ENCODE peak calls at places on chromosomes 11 and 22, in seven cellular contexts. X is adrenal gland, V is psoas muscle, F is cardiac fibroblast, D is ovary, B is Peyer's patch, W is Caco-2. Y is an unnamed sample.

GRCh38 chr11:20754957-20755356 is 85.6 kb downstream of the NELL1 start:
- DNase-seq in V (no peak), W (peak), X (no peak), F (no peak), D (no peak), B (no peak), Y (no peak)

GRCh38 chr11:96017872-96018271 is 94.0 kb upstream of the MTMR2 start:
- DNase-seq in X (no peak), V (no peak), B (no peak), W (no peak), D (no peak), F (no peak), Y (no peak)

GRCh38 chr11:73384871-73385692 is 8.9 kb downstream of the RELT start:
- DNase-seq in X (peak), B (peak), F (no peak), D (no peak), V (peak), W (no peak), Y (no peak)

GRCh38 chr22:47250995-47251765 is 488.7 kb downstream of the TBC1D22A start:
- DNase-seq in B (no peak), D (no peak), W (no peak), V (no peak), F (no peak), X (no peak), Y (no peak)

GRCh38 chr11:64251986-64252837 is 882 bp downstream of the PLCB3 start:
- DNase-seq in D (peak), V (peak), B (no peak), F (peak), X (no peak), W (peak), Y (no peak)

GRCh38 chr22:39444247-39444800 is 12.5 kb upstream of the MGAT3 start:
- DNase-seq in V (no peak), D (no peak), X (no peak), F (peak), W (no peak), B (no peak), Y (no peak)

GRCh38 chr11:102495161-102496042 is 35.1 kb downstream of the MMP7 start:
- DNase-seq in F (peak), X (peak), B (no peak), V (no peak), D (no peak), W (peak), Y (peak)

GRCh38 chr11:34667810-34668582 is 47.1 kb downstream of the EHF start:
- DNase-seq in X (no peak), W (peak), F (no peak), V (no peak), B (no peak), D (no peak), Y (no peak)

GRCh38 chr11:129191649-129192048 is 476 bp downstream of the ARHGAP32 start:
- DNase-seq in B (no peak), F (no peak), W (peak), V (no peak), D (no peak), X (no peak), Y (no peak)

GRCh38 chr22:41181349-41182241 is 23.5 kb upstream of the L3MBTL2 start:
- DNase-seq in D (no peak), F (peak), X (no peak), W (peak), V (no peak), B (no peak), Y (no peak)

GRCh38 chr22:48199667-48200066 is 1437.2 kb downstream of the TBC1D22A start:
- DNase-seq in X (no peak), B (no peak), D (no peak), W (no peak), F (no peak), V (no peak), Y (no peak)

GRCh38 chr11:99937330-99937729 is 749.8 kb upstream of the ARHGAP42 start:
- DNase-seq in D (no peak), F (no peak), W (no peak), V (no peak), X (no peak), B (no peak), Y (peak)

GRCh38 chr22:48797731-48798130 is 1029.9 kb downstream of the BRD1 start:
- DNase-seq in D (no peak), B (no peak), W (no peak), X (no peak), V (no peak), F (no peak), Y (no peak)

GRCh38 chr11:129790131-129790530 is 25.5 kb upstream of the TMEM45B start:
- DNase-seq in D (no peak), X (no peak), V (no peak), F (no peak), W (no peak), B (no peak), Y (no peak)

GRCh38 chr11:118241191-118242098 is 10.7 kb downstream of the MPZL3 start:
- DNase-seq in D (no peak), F (peak), B (no peak), X (peak), V (no peak), W (peak), Y (no peak)

GRCh38 chr11:877565-877964 is 33.0 kb downstream of the CHID1 start:
- DNase-seq in D (no peak), V (no peak), F (no peak), X (no peak), B (no peak), W (peak), Y (peak)

GRCh38 chr11:66595245-66595904 is 2.4 kb downstream of the CCS start:
- DNase-seq in D (peak), X (peak), B (peak), V (peak), W (no peak), F (peak), Y (no peak)

GRCh38 chr11:70137383-70137782 is 59.3 kb downstream of the ANO1 start:
- DNase-seq in F (no peak), W (no peak), D (no peak), X (no peak), B (no peak), V (no peak), Y (no peak)

GRCh38 chr11:121524233-121524631 is 71.5 kb upstream of the SORL1-AS1 start:
- DNase-seq in F (no peak), V (no peak), D (no peak), X (no peak), W (no peak), B (no peak), Y (no peak)

GRCh38 chr11:36122715-36123114 is 166.5 kb downstream of the COMMD9 start:
- DNase-seq in D (no peak), B (no peak), V (no peak), X (no peak), F (peak), W (no peak), Y (no peak)

GRCh38 chr22:19974935-19975706 is 33.5 kb upstream of the TXNRD2 start:
- DNase-seq in D (no peak), X (no peak), B (no peak), W (no peak), F (peak), V (no peak), Y (no peak)

GRCh38 chr11:47333526-47333845 is 19.0 kb downstream of the MYBPC3 start:
- DNase-seq in W (no peak), X (no peak), V (no peak), B (no peak), F (no peak), D (no peak), Y (no peak)

GRCh38 chr11:69123593-69124545 is 31.9 kb upstream of the SMIM38 start:
- DNase-seq in X (no peak), V (no peak), B (no peak), W (no peak), D (no peak), F (no peak), Y (no peak)
- TF ChIP-seq CTCF in X (no peak), V (no peak), B (no peak), W (peak), D (no peak), F (no peak), Y (no peak)

GRCh38 chr22:24157783-24158170 is 23.5 kb upstream of the SUSD2 start:
- DNase-seq in F (no peak), B (peak), V (no peak), D (no peak), X (no peak), W (no peak), Y (no peak)
- TF ChIP-seq CTCF in F (no peak), B (no peak), V (no peak), D (no peak), X (no peak), W (no peak), Y (no peak)

GRCh38 chr11:17876827-17877226 is 136.0 kb downstream of the SERGEF start:
- DNase-seq in X (no peak), D (no peak), V (no peak), W (no peak), B (no peak), F (no peak), Y (no peak)

GRCh38 chr11:17877886-17878285 is 135.0 kb downstream of the SERGEF start:
- DNase-seq in B (no peak), W (no peak), F (no peak), V (no peak), X (no peak), D (no peak), Y (no peak)

GRCh38 chr11:17875908-17876307 is 136.9 kb downstream of the SERGEF start:
- DNase-seq in W (no peak), D (no peak), X (no peak), F (no peak), V (no peak), B (no peak), Y (no peak)

DNA sequence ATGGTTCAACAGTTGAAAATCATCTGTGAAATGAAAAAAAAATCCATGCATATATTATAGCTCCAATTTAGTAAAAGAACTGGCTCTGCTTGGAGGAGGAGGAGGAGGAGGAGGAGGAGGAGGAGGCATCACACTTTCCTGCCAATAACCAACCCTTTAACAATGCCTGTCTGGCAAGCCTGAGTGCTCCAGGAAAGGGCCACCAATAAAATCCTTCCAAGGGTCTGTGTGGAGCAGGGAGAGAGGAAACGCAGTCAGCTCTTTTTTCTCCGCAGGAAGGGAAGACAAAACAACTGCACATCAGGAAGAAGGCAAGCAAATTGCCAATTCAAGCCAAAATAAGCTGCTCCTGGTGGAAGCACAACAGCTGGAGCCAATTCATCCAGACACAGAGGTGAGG is 139.0 kb downstream of the KCNC1 start:
- DNase-seq in B (no peak), W (no peak), V (no peak), D (no peak), F (no peak), X (no peak), Y (no peak)
- TF ChIP-seq CTCF in B (no peak), W (no peak), V (no peak), D (no peak), F (no peak), X (no peak), Y (no peak)

GRCh38 chr22:37750596-37751162 is 53.8 kb downstream of the TRIOBP start:
- DNase-seq in X (no peak), F (no peak), D (no peak), W (no peak), V (no peak), B (no peak), Y (no peak)

GRCh38 chr22:37749831-37750595 is 53.2 kb downstream of the TRIOBP start:
- DNase-seq in X (peak), V (no peak), D (no peak), F (peak), W (no peak), B (no peak), Y (no peak)

GRCh38 chr22:37748659-37749058 is 51.8 kb downstream of the TRIOBP start:
- DNase-seq in V (no peak), X (no peak), W (no peak), D (no peak), F (no peak), B (no peak), Y (no peak)

GRCh38 chr22:37747715-37748100 is 50.9 kb downstream of the TRIOBP start:
- DNase-seq in B (no peak), X (no peak), V (no peak), W (no peak), F (no peak), D (peak), Y (no peak)

DNA sequence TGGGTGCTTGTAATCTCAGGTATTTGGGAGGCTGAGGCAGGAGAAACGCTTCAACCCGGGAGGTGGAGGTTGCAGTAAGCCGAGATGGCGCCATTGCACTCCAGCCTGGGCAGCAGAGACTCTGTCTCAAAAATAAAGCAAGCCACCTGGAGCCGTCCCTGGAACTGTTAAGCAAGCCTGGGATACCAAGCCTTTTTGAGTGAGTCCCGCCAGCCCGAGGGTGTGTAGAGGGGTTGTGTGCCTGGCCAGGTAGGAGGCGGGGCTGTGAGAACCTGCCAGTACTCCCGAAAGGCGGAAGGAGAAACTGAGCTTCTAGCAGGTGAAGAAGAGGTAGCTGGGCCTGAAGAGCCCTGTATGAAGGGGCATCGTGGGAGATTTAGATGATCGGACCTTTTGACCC is 52.4 kb downstream of the TRIOBP start:
- DNase-seq in B (no peak), F (no peak), V (no peak), W (no peak), D (peak), X (no peak), Y (no peak)
- TF ChIP-seq CTCF in B (no peak), F (no peak), V (no peak), W (no peak), D (no peak), X (no peak), Y (no peak)

DNA sequence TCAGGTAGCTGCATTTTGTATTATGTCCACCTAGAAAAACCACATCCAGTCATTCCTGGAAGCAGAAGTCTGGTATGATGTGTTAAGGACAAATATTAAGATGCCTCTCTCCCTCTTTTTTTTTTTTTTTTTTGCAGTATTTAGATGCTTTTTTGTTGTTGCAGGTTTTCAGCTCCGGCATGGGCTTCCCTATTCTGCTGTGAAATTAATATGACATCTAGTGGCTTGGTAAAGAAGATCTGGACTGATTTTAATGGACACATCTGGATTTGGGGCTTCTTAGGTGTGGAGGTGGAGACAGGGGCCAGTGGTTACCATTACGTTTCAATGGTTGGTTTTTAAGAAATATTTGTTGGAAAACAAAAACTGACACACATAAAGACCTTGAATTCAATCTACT is 47.5 kb upstream of the RASSF10 start:
- DNase-seq in V (no peak), F (peak), W (no peak), X (no peak), B (no peak), D (no peak), Y (no peak)
- TF ChIP-seq CTCF in V (no peak), F (peak), W (no peak), X (no peak), B (no peak), D (no peak), Y (no peak)

DNA sequence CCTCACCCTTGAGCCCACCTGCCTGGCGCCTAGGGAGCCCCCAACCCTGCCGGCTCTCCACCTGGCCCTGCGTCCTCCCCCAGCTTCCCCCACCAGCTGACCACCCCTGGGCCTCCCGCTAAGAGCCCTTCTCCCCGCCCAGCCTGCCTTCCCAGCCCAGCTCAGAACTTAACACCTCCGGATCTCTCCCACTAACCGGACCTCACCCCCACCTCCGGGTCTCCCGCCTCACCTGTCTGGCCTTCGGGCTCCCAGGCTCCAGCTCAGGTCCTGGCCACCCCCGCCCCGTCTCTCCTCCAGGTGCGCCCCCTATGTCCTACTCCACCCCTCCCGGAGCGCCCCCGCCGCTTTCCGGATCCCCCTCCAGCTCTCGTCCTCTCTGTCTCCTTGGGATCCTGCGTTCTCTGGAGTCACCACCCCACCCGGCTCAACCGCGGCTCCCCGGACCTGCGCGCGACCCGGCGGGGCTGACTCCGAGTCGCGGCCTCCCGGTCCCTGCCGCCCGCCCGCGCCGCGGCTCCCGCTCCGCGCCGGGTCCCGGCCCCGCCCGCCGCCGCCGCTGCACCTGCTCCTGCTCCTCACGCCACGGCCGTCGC is at the start of gene KCNJ11:
- DNase-seq in W (no peak), F (no peak), X (no peak), V (peak), D (no peak), B (peak), Y (peak)
- TF ChIP-seq CTCF in W (peak), F (no peak), X (no peak), V (no peak), D (no peak), B (no peak), Y (no peak)

GRCh38 chr11:25733777-25734176 is 598.2 kb upstream of the ANO3 start:
- DNase-seq in X (no peak), V (no peak), D (no peak), F (peak), B (no peak), W (no peak), Y (no peak)
- TF ChIP-seq CTCF in X (peak), V (no peak), D (no peak), F (no peak), B (no peak), W (no peak), Y (peak)

GRCh38 chr22:21102659-21103267 is 57.0 kb downstream of the LRRC74B start:
- DNase-seq in W (peak), D (peak), F (peak), B (peak), X (peak), V (peak), Y (peak)
- TF ChIP-seq CTCF in W (peak), D (peak), F (peak), B (peak), X (peak), V (peak), Y (peak)